ENCODE peak calls at places on chromosomes 4 and X, in five cellular contexts. T is NCI-H1092, N is EH, D is A549, L is right lobe of liver. Y is an unnamed sample.

GRCh38 chr4:128604204-128604603 is 205.3 kb upstream of the JADE1 start:
- DNase-seq in T (no peak), D (no peak), L (no peak), N (no peak), Y (no peak)

GRCh38 chr4:183589710-183590109 is 69.3 kb downstream of the RWDD4 start:
- DNase-seq in T (no peak), L (no peak), N (peak; percentile 25), D (no peak), Y (no peak)

GRCh38 chr4:40516651-40517050 is 113.0 kb downstream of the RBM47 start:
- DNase-seq in T (no peak), N (no peak), D (no peak), L (no peak), Y (no peak)

GRCh38 chrX:39645059-39645895 is 452.5 kb downstream of the BCOR start:
- DNase-seq in D (peak; percentile 25), L (no peak), N (peak; percentile 81), T (no peak), Y (peak; percentile 83)

GRCh38 chr4:76563804-76564468 is 128.9 kb downstream of the SHROOM3 start:
- DNase-seq in T (no peak), N (peak; percentile 77), L (no peak), D (no peak), Y (no peak)

GRCh38 chr4:125704726-125705125 is 390.0 kb downstream of the FAT4 start:
- DNase-seq in T (no peak), N (peak; percentile 55), D (no peak), L (no peak), Y (no peak)

GRCh38 chr4:86264269-86264668 is 95.6 kb downstream of the MAPK10 start:
- DNase-seq in L (no peak), T (no peak), D (no peak), N (no peak), Y (no peak)

GRCh38 chr4:158172196-158172557 is 648 bp downstream of the GASK1B start:
- DNase-seq in N (no peak), D (no peak), T (no peak), L (no peak), Y (no peak)

GRCh38 chrX:33086886-33087285 is 124.5 kb downstream of the DMD start:
- DNase-seq in T (no peak), D (no peak), N (no peak), L (no peak), Y (no peak)

GRCh38 chr4:89615056-89615455 is 221.9 kb downstream of the SNCA start:
- DNase-seq in N (no peak), T (no peak), D (no peak), L (no peak), Y (no peak)

GRCh38 chr4:26557164-26557563 is 26.7 kb upstream of the TBC1D19 start:
- DNase-seq in N (peak; percentile 91), L (no peak), T (peak; percentile 42), D (no peak), Y (no peak)

GRCh38 chr4:77082886-77083608 is 7.3 kb upstream of the CCNI start:
- DNase-seq in N (no peak), D (no peak), T (no peak), L (no peak), Y (no peak)

GRCh38 chrX:68807818-68808217 is 21.0 kb upstream of the EFNB1 start:
- DNase-seq in D (peak; percentile 48), N (peak; percentile 33), L (no peak), T (no peak), Y (no peak)

GRCh38 chrX:152259150-152259549 is 120.8 kb upstream of the MAGEA10 start:
- DNase-seq in D (no peak), T (no peak), N (no peak), L (no peak), Y (no peak)

GRCh38 chrX:1493877-1494510 is 41.3 kb upstream of the ASMTL start:
- DNase-seq in T (no peak), L (peak; percentile 39), N (no peak), D (no peak), Y (no peak)

GRCh38 chr4:6372649-6373525 is 99.5 kb downstream of the PPP2R2C start:
- DNase-seq in L (no peak), N (peak; percentile 44), T (no peak), D (peak; percentile 47), Y (no peak)

GRCh38 chr4:182307746-182308145 is 64.5 kb downstream of the TENM3 start:
- DNase-seq in N (peak; percentile 98), L (no peak), T (no peak), D (no peak), Y (no peak)

GRCh38 chr4:125323547-125324100 is 8.9 kb downstream of the FAT4 start:
- DNase-seq in N (peak; percentile 67), T (no peak), D (peak; percentile 9), L (no peak), Y (no peak)

Y was measured in sciatic nerve.